ENCODE peak calls at places on chromosomes 5 and 9, in six cellular contexts. F, I, Q, U, S and J are unnamed samples. For H3K4me1, the result is how much of the 10 kb centered on the place peaks cover.

GRCh38 chr5:73442152-73442860 is 6.3 kb downstream of the FOXD1 start:
- DNase-seq in S (no peak), U (no peak), Q (no peak), F (peak), I (no peak), J (no peak)

GRCh38 chr5:135246923-135247795 is 151.9 kb downstream of the MACROH2A1 start:
- DNase-seq in F (peak), S (no peak), U (peak), I (no peak), Q (no peak), J (no peak)

GRCh38 chr9:98971168-98971914 is 27.6 kb downstream of the COL15A1 start:
- DNase-seq in S (no peak), I (no peak), Q (no peak), U (no peak), F (peak), J (no peak)

GRCh38 chr5:114782217-114782616 is 387.5 kb downstream of the TRIM36 start:
- DNase-seq in Q (no peak), I (no peak), F (no peak), S (no peak), U (no peak), J (no peak)

GRCh38 chr5:119267958-119268386 is 87.8 kb upstream of the TNFAIP8 start:
- DNase-seq in F (peak), I (peak), Q (peak), S (peak), U (peak), J (peak)

GRCh38 chr5:150300496-150301169 is 2.1 kb downstream of the ARSI start:
- DNase-seq in I (no peak), U (no peak), F (no peak), S (no peak), Q (no peak), J (no peak)

GRCh38 chr9:137174722-137175293 is 3.0 kb upstream of the TMEM210 start:
- DNase-seq in S (no peak), I (no peak), U (no peak), Q (no peak), F (no peak), J (no peak)

GRCh38 chr9:96858018-96858573 is 3.8 kb upstream of the ZNF782 start:
- DNase-seq in F (peak), Q (no peak), S (no peak), I (no peak), U (no peak), J (no peak)

GRCh38 chr9:121852646-121853616 is 201.5 kb downstream of the DAB2IP start:
- DNase-seq in F (peak), I (no peak), S (no peak), Q (no peak), U (peak), J (no peak)

GRCh38 chr5:143890475-143890874 is 78.5 kb downstream of the HMHB1 start:
- DNase-seq in Q (no peak), F (peak), U (no peak), S (no peak), I (no peak), J (no peak)

GRCh38 chr5:141495456-141495811 is 6.6 kb downstream of the PCDHGC5 start:
- DNase-seq in Q (no peak), S (no peak), F (no peak), I (no peak), U (no peak), J (no peak)

GRCh38 chr9:69931340-69931739 is 110.7 kb downstream of the CFAP95 start:
- DNase-seq in I (no peak), F (peak), Q (no peak), S (no peak), U (no peak), J (no peak)

GRCh38 chr5:161778796-161779195 is 69.1 kb upstream of the GABRA1 start:
- DNase-seq in I (no peak), F (no peak), U (no peak), Q (no peak), S (no peak), J (no peak)

GRCh38 chr5:12805165-12805698 is 901.0 kb upstream of the CTNND2 start:
- DNase-seq in I (no peak), F (no peak), U (no peak), S (no peak), Q (no peak), J (no peak)
- H3K4me1 ChIP-seq in I (under half), F (under half), U (under half), S (under half), Q (under half), J (under half)

GRCh38 chr9:101536938-101537337 is 3.3 kb downstream of the RNF20 start:
- DNase-seq in I (no peak), S (peak), U (no peak), F (peak), Q (no peak), J (no peak)
- H3K27ac ChIP-seq in I (no peak), S (no peak), U (no peak), F (peak), Q (no peak), J (no peak)

DNA sequence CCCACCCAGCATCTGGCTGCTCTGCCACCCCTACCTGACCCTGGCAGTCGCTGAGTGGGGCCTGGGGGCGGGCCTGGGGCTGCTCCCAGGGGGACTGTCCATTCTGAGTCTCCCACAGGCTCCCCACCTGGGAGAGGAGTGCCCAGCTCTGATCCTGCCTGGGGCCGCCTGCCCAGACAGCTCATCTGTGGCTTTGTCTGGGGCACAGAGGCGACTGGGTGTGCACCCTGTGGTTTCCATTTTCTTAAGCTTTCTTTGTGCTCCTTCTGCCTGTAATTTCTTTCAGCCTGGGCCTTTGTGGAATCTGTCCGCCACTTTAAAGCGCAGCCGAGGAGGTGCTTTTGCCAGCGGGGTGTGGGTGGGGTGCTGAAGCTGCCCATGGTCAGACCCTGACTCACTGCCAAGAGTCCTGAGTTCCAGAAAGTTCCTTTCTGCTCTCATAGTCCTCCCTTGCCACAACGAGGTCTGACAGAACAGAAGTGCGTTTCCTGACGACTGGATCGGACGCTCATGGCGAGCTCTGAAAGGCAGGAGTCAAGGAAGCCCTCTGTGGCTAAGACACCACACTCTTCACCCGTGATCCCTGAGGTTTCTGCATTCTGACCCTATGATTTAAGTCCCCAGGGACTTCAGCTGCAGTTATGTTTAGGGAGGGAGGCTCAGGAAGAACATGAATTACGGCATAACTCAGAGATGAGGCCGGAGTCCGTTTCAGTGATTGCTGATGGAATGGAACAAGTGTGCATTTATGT is 225.0 kb downstream of the FANCC start:
- DNase-seq in F (peak), I (no peak), Q (no peak), S (no peak), U (no peak), J (no peak)
- H3K4me1 ChIP-seq in F (under half), I (under half), Q (under half), S (under half), U (under half), J (under half)

GRCh38 chr5:14439087-14439841 is 142.3 kb upstream of the OTULINL start:
- DNase-seq in Q (no peak), I (no peak), U (no peak), S (no peak), F (peak), J (no peak)
- H3K27ac ChIP-seq in Q (no peak), I (no peak), U (peak), S (no peak), F (peak), J (no peak)

GRCh38 chr9:94016744-94017143 is 61.6 kb upstream of the BARX1 start:
- DNase-seq in F (no peak), Q (no peak), S (no peak), U (no peak), I (no peak), J (no peak)
- H3K4me1 ChIP-seq in F (under half), Q (under half), S (under half), U (under half), I (under half), J (under half)